ENCODE peak calls at places on chromosomes 13 and 19, in nine cellular contexts. K is thoracic aorta; T is hepatocyte; F is neural progenitor cell; Y is right lobe of liver; M is mucosa of descending colon; S is CD8-positive, alpha-beta T cell; B is cardiac muscle cell; I is transverse colon. Q is an unnamed sample. For H3K9me3, the result is how much of the 10 kb centered on the place peaks cover.

GRCh38 chr19:37519890-37520289 is 13.2 kb downstream of the ZNF793 start:
- DNase-seq in K (no peak), T (peak), F (no peak), Y (no peak), M (no peak), S (no peak), B (no peak), I (no peak), Q (no peak)

GRCh38 chr13:26965976-26966375 is 205.4 kb upstream of the GPR12 start:
- DNase-seq in K (no peak), T (peak), F (no peak), Y (peak), M (no peak), S (no peak), B (no peak), I (no peak), Q (no peak)

GRCh38 chr19:34985249-34986022 is 14.7 kb upstream of the GRAMD1A start:
- DNase-seq in K (no peak), T (no peak), F (peak), Y (peak), M (no peak), S (peak), B (no peak), I (no peak), Q (no peak)

GRCh38 chr19:41821003-41821735 is 23.3 kb downstream of the LYPD4 start:
- DNase-seq in K (no peak), T (peak), F (peak), Y (no peak), M (no peak), S (peak), B (no peak), I (peak), Q (peak)

GRCh38 chr13:33281951-33282595 is 3.5 kb downstream of the STARD13 start:
- DNase-seq in K (no peak), T (no peak), F (no peak), Y (no peak), M (no peak), S (no peak), B (no peak), I (no peak), Q (no peak)

GRCh38 chr13:29693297-29693945 is 97.9 kb upstream of the SLC7A1 start:
- DNase-seq in K (no peak), T (no peak), F (no peak), Y (no peak), M (peak), S (no peak), B (no peak), I (peak), Q (no peak)

GRCh38 chr19:5966215-5966614 is 11.7 kb downstream of the RANBP3 start:
- DNase-seq in K (no peak), T (peak), F (no peak), Y (no peak), M (no peak), S (no peak), B (peak), I (no peak), Q (no peak)

GRCh38 chr13:45718063-45718462 is 15.9 kb downstream of the CBY2 start:
- DNase-seq in K (no peak), T (peak), F (peak), Y (no peak), M (no peak), S (no peak), B (peak), I (no peak), Q (no peak)

GRCh38 chr13:106491928-106492327 is 43.5 kb downstream of the EFNB2 start:
- DNase-seq in K (no peak), T (no peak), F (no peak), Y (no peak), M (no peak), S (no peak), B (no peak), I (no peak), Q (no peak)

GRCh38 chr13:25329706-25330105 is 28.3 kb downstream of the NUP58 start:
- DNase-seq in K (no peak), T (peak), F (no peak), Y (no peak), M (no peak), S (no peak), B (no peak), I (no peak), Q (no peak)

GRCh38 chr19:2837430-2837829 is 3.8 kb upstream of the ZNF555 start:
- DNase-seq in K (no peak), T (no peak), F (no peak), Y (no peak), M (no peak), S (no peak), B (no peak), I (no peak), Q (no peak)
- H3K9me3 ChIP-seq in K (under half), T (under half), F (under half), Y (under half), M (half or more), S (under half), B (under half), I (under half), Q (under half)

GRCh38 chr19:16026756-16027155 is 49.5 kb upstream of the TPM4 start:
- DNase-seq in K (no peak), T (no peak), F (no peak), Y (no peak), M (no peak), S (no peak), B (no peak), I (no peak), Q (no peak)
- H3K9me3 ChIP-seq in K (under half), T (under half), F (under half), Y (under half), M (under half), S (under half), B (under half), I (under half), Q (under half)

DNA sequence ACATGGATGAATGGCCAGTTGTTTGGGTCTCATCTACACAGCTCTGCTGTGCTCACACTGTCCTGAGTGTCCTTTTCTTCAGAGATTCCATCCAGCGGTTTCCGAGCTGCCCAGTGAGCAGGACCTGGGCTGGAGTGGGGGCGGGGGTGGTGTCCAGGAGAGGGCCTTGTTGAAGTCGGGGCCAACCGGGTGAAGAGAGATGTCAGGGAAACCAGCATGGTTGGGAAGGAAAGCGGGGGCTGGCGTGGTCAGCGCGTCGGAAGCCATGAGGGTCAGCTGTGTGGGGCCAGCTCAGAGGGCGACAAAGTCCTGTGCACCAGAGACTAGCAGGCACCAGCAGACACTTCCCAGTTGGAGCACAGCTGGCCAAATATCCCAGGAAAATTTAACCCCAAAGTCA is 37.8 kb upstream of the SOX1 start:
- DNase-seq in K (no peak), T (no peak), F (no peak), Y (no peak), M (no peak), S (no peak), B (no peak), I (no peak), Q (no peak)
- H3K9me3 ChIP-seq in K (under half), T (under half), F (under half), Y (under half), M (under half), S (under half), B (under half), I (under half), Q (under half)

GRCh38 chr19:54551950-54552912 is 21.4 kb upstream of the LILRA2 start:
- DNase-seq in K (no peak), T (no peak), F (no peak), Y (no peak), M (no peak), S (no peak), B (no peak), I (peak), Q (no peak)

GRCh38 chr19:54552913-54553310 is 20.7 kb upstream of the LILRA2 start:
- DNase-seq in K (no peak), T (no peak), F (no peak), Y (no peak), M (no peak), S (no peak), B (no peak), I (no peak), Q (no peak)

GRCh38 chr19:54556194-54556593 is 17.4 kb upstream of the LILRA2 start:
- DNase-seq in K (no peak), T (no peak), F (no peak), Y (no peak), M (no peak), S (no peak), B (no peak), I (no peak), Q (no peak)

GRCh38 chr19:54554896-54555295 is 18.7 kb upstream of the LILRA2 start:
- DNase-seq in K (no peak), T (no peak), F (no peak), Y (no peak), M (no peak), S (no peak), B (no peak), I (no peak), Q (no peak)

DNA sequence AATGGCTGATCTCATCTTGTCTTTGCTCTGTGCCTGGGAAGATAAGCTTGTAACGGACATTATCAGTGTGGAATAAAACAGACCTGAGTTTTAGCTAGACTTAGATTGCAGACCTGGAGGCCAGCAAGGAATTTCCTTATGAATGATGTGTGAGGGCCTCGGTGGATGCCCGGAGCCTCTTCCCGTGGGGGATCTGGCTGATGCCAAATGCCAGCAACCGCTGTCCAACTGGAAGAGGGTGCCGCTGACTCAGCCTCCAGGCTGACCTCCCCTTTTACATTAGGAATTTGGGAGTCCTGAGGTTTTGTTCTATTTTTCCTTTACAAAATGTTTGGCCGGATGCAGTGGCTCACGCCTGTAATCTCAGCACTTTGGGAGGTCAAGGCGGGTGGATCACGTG is 19.6 kb upstream of the LILRA2 start:
- DNase-seq in K (no peak), T (no peak), F (no peak), Y (no peak), M (no peak), S (no peak), B (no peak), I (no peak), Q (no peak)
- H3K9me3 ChIP-seq in K (under half), T (under half), F (under half), Y (under half), M (under half), S (under half), B (under half), I (under half), Q (under half)

DNA sequence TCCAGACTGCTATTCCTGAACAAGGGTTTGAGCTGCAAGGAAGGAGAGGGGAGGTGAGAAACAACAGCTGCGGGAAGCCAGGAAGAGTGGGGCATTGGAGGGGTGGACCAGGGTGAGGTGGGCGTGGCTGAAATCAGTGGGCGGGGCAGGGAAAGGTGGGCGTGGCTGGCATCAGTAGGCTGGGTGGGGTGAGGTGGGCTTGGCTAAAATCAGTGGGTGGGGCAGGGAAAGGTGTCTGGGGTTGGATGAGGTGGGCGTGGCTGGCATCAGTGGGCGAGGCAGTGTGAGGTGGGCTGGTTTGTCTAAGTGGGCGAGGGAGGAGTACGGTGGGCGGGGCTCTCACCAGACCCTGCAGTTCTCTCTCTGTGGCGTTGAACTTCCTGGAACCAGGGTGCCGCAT is 87.6 kb downstream of the MUC16 start:
- DNase-seq in K (no peak), T (no peak), F (no peak), Y (no peak), M (no peak), S (no peak), B (no peak), I (no peak), Q (no peak)
- H3K9me3 ChIP-seq in K (under half), T (under half), F (under half), Y (under half), M (under half), S (under half), B (under half), I (under half), Q (under half)

DNA sequence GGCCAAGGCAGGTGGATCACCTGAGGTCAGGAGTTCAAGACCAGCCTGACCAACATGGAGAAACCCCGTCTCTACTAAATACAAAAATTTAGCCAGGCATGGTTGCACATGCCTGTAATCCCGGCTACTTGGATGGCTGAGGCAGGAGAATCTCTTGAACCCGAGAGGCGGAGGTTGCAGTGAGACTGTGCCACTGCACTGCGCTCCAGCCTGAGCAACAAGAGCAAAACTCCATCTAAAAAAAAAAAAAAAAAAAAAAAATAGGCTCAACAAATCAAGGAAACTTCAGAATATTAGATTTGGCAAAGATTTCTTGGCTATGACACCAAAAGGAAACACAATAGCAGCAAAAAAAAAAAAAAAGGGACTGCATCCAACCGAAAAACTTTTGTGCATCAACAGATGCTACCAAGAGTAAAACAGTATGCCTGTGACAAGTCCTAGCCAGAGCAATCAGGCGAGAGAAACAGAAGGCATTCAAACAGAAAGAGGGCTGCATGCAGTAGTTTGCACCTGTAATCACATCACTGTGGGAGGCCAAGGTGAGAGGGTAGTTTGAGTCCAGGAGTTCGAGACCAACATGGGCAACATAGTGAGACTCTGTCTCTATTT is 23.8 kb downstream of the ZNF160 start:
- DNase-seq in K (no peak), T (no peak), F (no peak), Y (no peak), M (no peak), S (no peak), B (no peak), I (no peak), Q (no peak)
- H3K9me3 ChIP-seq in K (under half), T (under half), F (under half), Y (under half), M (half or more), S (under half), B (under half), I (under half), Q (under half)

DNA sequence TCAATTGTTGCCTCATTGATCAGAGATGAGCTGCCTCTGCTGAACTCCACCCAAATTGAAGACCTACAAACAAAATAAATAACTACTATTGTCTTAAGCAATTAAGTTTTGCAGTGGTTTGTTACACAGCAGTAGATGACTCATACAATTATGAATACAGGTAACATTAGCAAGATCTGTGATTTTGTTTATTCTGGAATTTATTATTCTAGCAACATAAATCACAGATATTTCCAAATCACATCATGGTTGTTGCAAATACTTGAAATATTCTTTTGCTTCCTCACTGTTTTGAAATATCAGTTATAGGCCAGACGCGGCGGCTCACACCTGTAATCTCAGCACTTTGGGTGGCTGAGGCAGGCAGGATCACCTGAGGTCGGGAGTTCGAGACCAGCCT is 13.1 kb upstream of the LMTK3 start:
- DNase-seq in K (no peak), T (no peak), F (no peak), Y (no peak), M (no peak), S (no peak), B (no peak), I (no peak), Q (no peak)
- H3K9me3 ChIP-seq in K (under half), T (under half), F (under half), Y (under half), M (under half), S (under half), B (under half), I (under half), Q (under half)

DNA sequence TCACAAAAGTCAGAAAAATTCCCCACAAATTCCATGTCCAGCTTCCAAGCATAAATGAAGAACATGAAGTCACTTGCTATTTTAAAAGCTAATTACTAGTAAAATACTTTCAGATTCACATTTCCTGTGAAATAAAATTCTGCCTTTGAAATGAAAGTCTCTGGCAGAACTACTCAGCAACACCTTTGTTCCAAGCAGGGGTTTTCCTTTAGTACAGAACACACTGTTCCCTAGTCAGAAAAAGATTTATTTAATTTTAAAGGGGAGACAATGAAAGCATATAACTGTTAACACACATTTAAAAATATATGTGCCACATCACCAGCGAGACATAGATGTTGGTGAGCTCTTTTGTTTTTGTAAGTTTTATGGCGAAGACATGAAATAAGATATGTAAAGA is 26.4 kb upstream of the RAP2A start:
- DNase-seq in K (no peak), T (no peak), F (no peak), Y (no peak), M (no peak), S (no peak), B (no peak), I (no peak), Q (no peak)
- H3K9me3 ChIP-seq in K (under half), T (under half), F (under half), Y (under half), M (under half), S (under half), B (under half), I (under half), Q (under half)

GRCh38 chr19:57578487-57579205 is at the start of gene ZNF416:
- DNase-seq in K (peak), T (peak), F (peak), Y (peak), M (peak), S (peak), B (peak), I (peak), Q (peak)

GRCh38 chr19:57570707-57571106 is 8.0 kb downstream of the ZNF416 start:
- DNase-seq in K (no peak), T (no peak), F (no peak), Y (no peak), M (no peak), S (no peak), B (no peak), I (no peak), Q (no peak)

GRCh38 chr19:57572415-57572947 is 6.2 kb downstream of the ZNF416 start:
- DNase-seq in K (no peak), T (no peak), F (no peak), Y (no peak), M (no peak), S (no peak), B (no peak), I (no peak), Q (no peak)

DNA sequence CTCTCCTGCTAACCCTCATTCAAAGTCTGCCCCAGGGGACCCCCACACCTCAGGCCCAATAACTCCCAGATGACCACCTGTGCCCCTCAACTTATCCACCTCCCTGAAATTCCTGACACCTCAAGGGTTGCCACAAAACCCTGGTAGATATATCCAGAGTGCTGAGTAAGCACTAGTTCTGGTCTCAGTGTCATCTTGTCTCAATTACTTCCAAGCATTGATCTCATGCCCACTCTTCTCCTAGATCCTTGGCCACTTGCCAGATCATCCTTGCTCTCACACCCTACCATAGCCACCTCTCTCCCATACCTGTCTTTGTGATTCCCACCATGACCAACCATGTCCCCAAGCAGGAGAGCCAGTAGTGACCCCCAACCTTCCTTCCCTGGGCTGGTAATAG is 2.0 kb downstream of the ZNF416 start:
- DNase-seq in K (no peak), T (no peak), F (no peak), Y (no peak), M (no peak), S (no peak), B (no peak), I (no peak), Q (no peak)
- H3K9me3 ChIP-seq in K (under half), T (under half), F (under half), Y (under half), M (half or more), S (half or more), B (under half), I (half or more), Q (under half)

DNA sequence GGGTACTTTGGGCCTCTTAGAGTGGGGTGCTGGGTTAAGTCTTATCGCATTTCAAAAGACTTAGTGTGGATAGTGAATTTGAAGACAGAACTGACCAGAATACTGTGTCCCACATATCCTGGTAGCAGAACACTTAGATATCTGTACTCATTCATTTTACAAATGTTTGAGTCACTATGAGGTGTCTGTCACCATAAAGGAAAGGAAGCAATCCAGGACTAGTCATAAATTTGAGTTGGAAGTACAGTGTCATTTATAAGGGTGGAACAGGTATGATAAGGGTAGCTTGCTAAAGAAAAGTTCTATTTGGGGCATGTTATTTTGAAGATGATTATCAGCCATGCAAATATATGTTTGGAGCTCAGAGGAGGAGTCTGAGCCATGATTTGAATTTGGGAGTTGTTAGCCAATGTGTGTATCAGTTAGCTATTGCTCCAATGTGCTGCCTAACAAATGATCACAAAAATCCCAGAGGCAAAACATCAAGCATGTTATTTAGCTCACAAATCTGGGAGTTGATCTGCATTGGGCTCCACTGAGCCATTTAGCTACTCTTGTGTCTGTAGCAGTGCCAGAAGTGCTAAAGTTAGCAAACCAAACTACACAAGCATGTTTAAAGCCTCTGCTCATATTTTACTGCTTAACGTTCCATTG is 20.3 kb downstream of the ZNF699 start:
- DNase-seq in K (no peak), T (no peak), F (no peak), Y (no peak), M (no peak), S (no peak), B (no peak), I (no peak), Q (no peak)
- H3K9me3 ChIP-seq in K (half or more), T (under half), F (under half), Y (under half), M (half or more), S (under half), B (under half), I (half or more), Q (under half)